ENCODE peak calls at places on chromosomes 5 and 9, in six cellular contexts. B is IMR-90, E is H9, I is HCT116, K is PC-3, G is mammary epithelial cell. D is an unnamed sample.

GRCh38 chr9:137759117-137759516 is 118.5 kb upstream of the CACNA1B start:
- DNase-seq in B (no peak), E (no peak), I (no peak), K (no peak), G (no peak), D (no peak)

GRCh38 chr5:140039561-140039960 is 3.5 kb downstream of the NRG2 start:
- DNase-seq in B (no peak), E (no peak), I (no peak), K (no peak), G (peak; percentile 80), D (no peak)

GRCh38 chr9:14140121-14140520 is 173.8 kb downstream of the NFIB start:
- DNase-seq in B (no peak), E (no peak), I (no peak), K (no peak), G (no peak), D (no peak)

GRCh38 chr5:106321242-106321641 is 1349.5 kb downstream of the EFNA5 start:
- DNase-seq in B (no peak), E (no peak), I (no peak), K (no peak), G (no peak), D (no peak)

GRCh38 chr5:72543365-72543764 is 36.2 kb upstream of the ZNF366 start:
- DNase-seq in B (peak; percentile 69), E (no peak), I (no peak), K (no peak), G (peak; percentile 72), D (no peak)

GRCh38 chr9:21104787-21105186 is 27.0 kb upstream of the IFNB1 start:
- DNase-seq in B (no peak), E (no peak), I (no peak), K (no peak), G (no peak), D (no peak)

GRCh38 chr9:72038890-72039410 is 21.5 kb downstream of the C9orf57 start:
- DNase-seq in B (peak; percentile 69), E (peak; percentile 91), I (peak; percentile 83), K (peak; percentile 80), G (peak; percentile 71), D (peak; percentile 89)

GRCh38 chr5:93300309-93300923 is 280.6 kb downstream of the NR2F1-AS1 start:
- DNase-seq in B (no peak), E (no peak), I (no peak), K (no peak), G (no peak), D (no peak)

GRCh38 chr9:100505564-100506159 is 32.7 kb downstream of the TMEFF1 start:
- DNase-seq in B (peak; percentile 30), E (peak; percentile 78), I (peak; percentile 61), K (peak; percentile 87), G (peak; percentile 44), D (peak; percentile 75)

GRCh38 chr5:142210011-142210410 is 101.4 kb downstream of the NDFIP1 start:
- DNase-seq in B (no peak), E (no peak), I (no peak), K (no peak), G (no peak), D (no peak)

GRCh38 chr5:176837707-176838115 is 27.4 kb downstream of the UNC5A start:
- DNase-seq in B (peak; percentile 83), E (peak; percentile 92), I (peak; percentile 61), K (peak; percentile 88), G (peak; percentile 74), D (peak; percentile 84)

GRCh38 chr5:132215329-132215728 is 12.3 kb downstream of the P4HA2 start:
- DNase-seq in B (peak; percentile 98), E (no peak), I (no peak), K (peak; percentile 88), G (peak; percentile 98), D (peak; percentile 66)

GRCh38 chr9:94757158-94757557 is 30.7 kb downstream of the AOPEP start:
- DNase-seq in B (peak; percentile 62), E (no peak), I (no peak), K (no peak), G (no peak), D (no peak)

GRCh38 chr9:111098661-111099060 is 60.4 kb upstream of the LPAR1 start:
- DNase-seq in B (no peak), E (no peak), I (no peak), K (no peak), G (no peak), D (no peak)

GRCh38 chr9:111098093-111098492 is 59.8 kb upstream of the LPAR1 start:
- DNase-seq in B (no peak), E (no peak), I (no peak), K (no peak), G (no peak), D (no peak)

GRCh38 chr9:111095423-111095822 is 57.2 kb upstream of the LPAR1 start:
- DNase-seq in B (peak; percentile 27), E (no peak), I (no peak), K (no peak), G (no peak), D (no peak)

GRCh38 chr9:111096051-111096450 is 57.8 kb upstream of the LPAR1 start:
- DNase-seq in B (no peak), E (no peak), I (no peak), K (no peak), G (no peak), D (no peak)

DNA sequence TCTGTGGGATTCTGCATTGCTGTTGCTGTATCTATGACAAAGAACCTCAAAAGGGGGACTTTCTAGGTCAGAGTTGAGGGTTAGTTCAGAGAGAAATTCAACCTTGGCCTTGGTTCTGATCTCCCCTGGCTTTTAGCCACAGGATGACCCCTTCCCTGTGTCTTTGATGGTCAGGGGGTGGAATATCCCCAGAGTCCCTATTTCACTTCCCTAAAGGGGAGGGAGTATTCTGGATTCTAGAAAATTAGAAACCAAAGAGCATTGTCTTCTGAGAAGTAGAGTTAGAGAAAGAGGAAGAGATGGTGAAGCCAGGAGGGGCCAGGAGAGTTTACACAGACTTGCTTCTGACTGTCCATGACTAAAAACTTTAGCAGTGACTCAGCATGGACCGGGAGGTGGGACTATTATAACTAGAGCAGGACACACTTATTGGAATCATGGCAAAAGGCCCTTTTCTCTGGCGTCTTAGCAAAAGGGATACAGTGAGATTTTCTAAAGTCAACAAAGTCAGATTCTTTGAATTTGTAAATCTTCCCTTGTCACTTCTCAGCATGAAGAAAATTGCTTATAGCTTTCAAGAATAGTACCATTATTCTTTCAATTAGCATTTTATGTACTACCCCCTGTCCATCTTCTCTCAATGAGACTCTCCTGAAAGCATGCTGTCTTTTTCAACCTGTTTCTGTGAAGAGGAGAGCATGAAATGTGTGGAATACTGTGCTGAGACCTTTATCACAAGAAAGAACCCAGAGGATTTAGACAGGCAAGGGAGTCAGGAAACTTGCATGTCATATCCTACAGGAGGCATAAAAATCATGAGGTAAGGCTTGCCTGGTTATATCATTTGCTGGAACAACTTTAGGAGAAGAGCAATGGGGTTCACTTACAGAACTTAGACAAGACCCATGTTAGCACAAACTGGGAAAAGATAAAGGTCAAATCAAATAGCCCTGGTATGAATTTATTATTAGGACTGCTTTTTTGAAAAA is 56.5 kb upstream of the LPAR1 start:
- DNase-seq in B (peak; percentile 90), E (no peak), I (no peak), K (peak; percentile 57), G (peak; percentile 43), D (peak; percentile 32)
- H3K9ac ChIP-seq in B (peak overlapping the region; percentile 54), E (no peak overlapping the region), I (no peak overlapping the region), K (no peak overlapping the region), G (no peak overlapping the region), D (no peak overlapping the region)

GRCh38 chr5:74272019-74272775 is 368.3 kb downstream of the ENC1 start:
- DNase-seq in B (peak; percentile 31), E (peak; percentile 43), I (no peak), K (peak; percentile 51), G (peak; percentile 42), D (no peak)

GRCh38 chr5:74275204-74275992 is 365.1 kb downstream of the ENC1 start:
- DNase-seq in B (no peak), E (no peak), I (no peak), K (no peak), G (no peak), D (no peak)

DNA sequence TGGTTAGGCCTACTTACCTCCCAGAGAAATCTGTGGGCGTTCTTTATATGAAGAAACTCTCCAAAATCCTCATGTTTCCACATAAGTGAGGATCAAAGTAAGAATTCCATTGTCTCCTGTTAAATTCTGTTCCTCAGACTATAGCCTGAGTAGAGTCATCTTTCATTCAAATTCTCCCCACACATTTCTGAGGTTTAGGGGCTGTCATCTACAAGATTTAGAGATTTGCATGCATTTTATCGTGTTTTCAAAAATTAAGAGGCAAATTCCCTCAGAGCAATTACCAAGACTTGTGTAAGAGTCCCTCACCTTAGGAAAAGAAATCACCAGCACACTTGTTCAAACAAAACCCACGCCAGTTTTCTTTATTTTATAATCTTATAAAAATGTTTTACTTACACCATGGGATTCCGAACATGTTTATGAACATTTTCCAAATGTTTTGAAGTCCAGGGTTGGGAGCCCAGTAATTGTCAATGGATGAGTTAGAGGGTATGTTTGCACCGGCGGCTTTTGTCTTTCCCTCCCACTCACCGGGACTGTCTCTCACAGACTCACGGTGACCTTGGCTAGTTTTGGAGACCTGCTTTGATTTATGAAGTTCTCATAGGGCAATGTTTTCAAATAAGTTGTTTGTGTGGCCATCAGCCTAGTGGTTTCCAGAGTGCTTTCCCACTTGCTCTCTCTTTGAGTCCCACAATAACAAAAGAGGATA is 367.5 kb downstream of the ENC1 start:
- DNase-seq in B (no peak), E (no peak), I (no peak), K (no peak), G (no peak), D (no peak)
- H3K9ac ChIP-seq in B (no peak overlapping the region), E (no peak overlapping the region), I (no peak overlapping the region), K (no peak overlapping the region), G (no peak overlapping the region), D (no peak overlapping the region)

DNA sequence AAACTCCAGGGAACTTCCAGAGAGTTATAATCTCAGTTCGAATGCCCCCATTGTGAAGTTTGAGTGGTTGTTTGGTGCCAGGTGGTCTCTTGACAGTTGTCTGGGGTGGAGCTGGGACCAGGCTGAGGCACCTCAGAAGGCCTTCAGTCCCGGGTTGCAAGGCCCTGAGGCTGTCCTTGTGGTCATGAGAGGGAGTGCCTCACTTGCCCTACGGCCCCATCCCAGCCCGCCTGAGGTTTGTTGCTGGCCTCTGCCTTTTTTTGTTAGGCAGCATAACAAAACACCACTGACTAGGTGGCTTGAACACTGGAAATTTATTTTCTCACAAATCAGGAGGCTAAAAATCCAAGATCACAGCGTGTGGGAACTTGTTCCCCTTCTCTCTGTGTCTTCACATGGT is 73.0 kb upstream of the PAPPA start:
- DNase-seq in B (no peak), E (peak; percentile 44), I (no peak), K (no peak), G (no peak), D (no peak)
- H3K9ac ChIP-seq in B (no peak overlapping the region), E (no peak overlapping the region), I (no peak overlapping the region), K (no peak overlapping the region), G (no peak overlapping the region), D (no peak overlapping the region)

DNA sequence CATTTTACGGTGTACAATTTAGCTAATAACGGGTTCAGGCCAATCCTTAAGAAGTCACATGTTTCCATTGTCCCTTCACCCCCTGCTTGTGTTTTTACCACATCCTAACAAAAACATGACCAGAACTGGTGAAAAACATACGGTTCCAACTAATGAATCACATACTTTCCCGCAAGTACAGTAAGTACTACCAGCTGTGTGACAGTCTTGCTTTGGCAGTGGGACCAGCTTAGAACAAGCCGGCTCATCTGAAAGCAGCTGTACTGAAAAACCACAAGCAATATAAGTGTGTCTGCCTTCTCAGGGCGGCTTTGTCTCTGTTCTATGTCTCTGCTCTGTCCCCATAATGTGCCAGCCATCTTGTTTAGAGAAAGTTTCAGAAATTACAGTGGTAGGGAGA is 242.5 kb downstream of the BNC2 start:
- DNase-seq in B (peak; percentile 96), E (no peak), I (no peak), K (no peak), G (no peak), D (peak; percentile 23)
- H3K9ac ChIP-seq in B (peak overlapping the region; percentile 64), E (no peak overlapping the region), I (no peak overlapping the region), K (no peak overlapping the region), G (no peak overlapping the region), D (no peak overlapping the region)

D was measured in colonic mucosa.